ENCODE peak calls at places on chromosomes 4 and X, in six cellular contexts. D is neural progenitor cell, Y is hepatocyte, A is GM23338, R is PC-3, H is HCT116. I is an unnamed sample.

GRCh38 chrX:1488141-1488540 is 35.4 kb upstream of the ASMTL start:
- DNase-seq in D (no peak), Y (no peak), A (no peak), R (no peak), H (no peak), I (no peak)

GRCh38 chr4:176791591-176792347 is 953 bp downstream of the VEGFC start:
- DNase-seq in D (peak), Y (peak), A (peak), R (peak), H (no peak), I (peak)

GRCh38 chr4:156347412-156348075 is 393.9 kb upstream of the CTSO start:
- DNase-seq in D (no peak), Y (peak), A (peak), R (peak), H (peak), I (no peak)

GRCh38 chr4:173252024-173252935 is 81.9 kb downstream of the HMGB2 start:
- DNase-seq in D (peak), Y (peak), A (peak), R (peak), H (peak), I (peak)

GRCh38 chr4:34157546-34157945 is 2086.8 kb downstream of the ARAP2 start:
- DNase-seq in D (no peak), Y (no peak), A (no peak), R (peak), H (no peak), I (no peak)

GRCh38 chr4:108166038-108166437 is 2.7 kb downstream of the LEF1 start:
- DNase-seq in D (peak), Y (no peak), A (peak), R (no peak), H (no peak), I (peak)

GRCh38 chrX:40099046-40099968 is 1.5 kb upstream of the BCOR start:
- DNase-seq in D (peak), Y (peak), A (peak), R (no peak), H (no peak), I (peak)

GRCh38 chr4:26839534-26839951 is 21.1 kb upstream of the STIM2 start:
- DNase-seq in D (no peak), Y (no peak), A (no peak), R (peak), H (no peak), I (no peak)

GRCh38 chr4:184645904-184646610 is 3.2 kb downstream of the CASP3 start:
- DNase-seq in D (no peak), Y (no peak), A (no peak), R (no peak), H (no peak), I (peak)

GRCh38 chrX:41684940-41685339 is 3.8 kb upstream of the GPR34 start:
- DNase-seq in D (no peak), Y (no peak), A (no peak), R (no peak), H (no peak), I (no peak)

GRCh38 chr4:165461176-165461835 is 82.5 kb downstream of the CPE start:
- DNase-seq in D (no peak), Y (peak), A (no peak), R (no peak), H (no peak), I (no peak)

GRCh38 chrX:81229901-81230300 is 28.0 kb downstream of the SH3BGRL start:
- DNase-seq in D (no peak), Y (no peak), A (no peak), R (no peak), H (no peak), I (no peak)

GRCh38 chrX:124406294-124407013 is 60.1 kb downstream of the SH2D1A start:
- DNase-seq in D (peak), Y (peak), A (peak), R (peak), H (peak), I (peak)

GRCh38 chr4:118941149-118941548 is 52.5 kb downstream of the SYNPO2 start:
- DNase-seq in D (no peak), Y (peak), A (no peak), R (peak), H (no peak), I (no peak)

GRCh38 chr4:75968084-75968483 is 22.7 kb downstream of the SDAD1 start:
- DNase-seq in D (no peak), Y (no peak), A (no peak), R (no peak), H (no peak), I (no peak)

GRCh38 chr4:11119474-11119873 is 309.2 kb downstream of the HS3ST1 start:
- DNase-seq in D (no peak), Y (no peak), A (no peak), R (no peak), H (no peak), I (no peak)
- TF ChIP-seq EZH2 in D (no peak), Y (no peak), A (no peak), R (no peak), H (no peak), I (no peak)

DNA sequence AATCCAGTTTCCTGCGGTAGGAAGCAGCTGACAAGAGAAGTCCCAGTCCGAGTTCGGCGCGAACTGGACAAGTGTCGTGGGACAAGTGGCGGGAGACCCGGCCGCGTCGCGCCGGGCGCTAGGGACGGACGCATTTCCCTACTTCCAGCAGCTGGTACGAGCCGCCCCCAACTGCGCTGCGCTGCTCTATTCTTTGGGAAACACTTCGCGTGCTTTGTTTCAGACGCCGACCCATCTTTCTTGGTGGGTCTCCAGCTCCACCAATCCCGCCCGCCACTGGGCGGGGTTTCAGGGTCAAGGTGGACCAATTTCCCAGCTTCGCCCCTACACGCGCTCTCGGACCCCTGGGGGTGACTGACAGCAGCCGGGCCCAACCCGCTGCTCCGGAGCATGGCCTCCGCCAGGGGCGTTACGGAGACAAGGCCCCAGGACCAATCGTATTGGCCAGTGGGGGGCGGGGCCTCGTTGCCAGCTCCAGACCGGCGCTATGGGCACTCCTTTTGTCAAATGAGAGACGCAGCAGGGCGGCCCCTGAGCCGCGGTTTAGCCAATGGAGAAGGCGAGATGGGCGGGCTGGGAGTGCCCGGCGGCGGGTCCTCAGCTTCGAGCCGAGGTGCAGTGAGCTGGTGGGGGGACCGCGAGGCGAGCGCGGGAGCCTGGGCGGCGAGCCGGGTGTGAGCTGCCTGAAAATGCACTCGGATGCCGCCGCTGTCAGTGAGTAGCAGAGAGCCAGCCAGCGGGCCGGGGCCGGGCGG is at the start of gene DCUN1D4:
- DNase-seq in D (peak), Y (peak), A (peak), R (peak), H (peak), I (peak)
- TF ChIP-seq CTCF in D (peak), Y (peak), A (no peak), R (peak), H (peak), I (peak)

GRCh38 chrX:19625612-19626011 is 110.3 kb upstream of the MAP3K15 start:
- DNase-seq in D (no peak), Y (no peak), A (no peak), R (peak), H (no peak), I (no peak)
- TF ChIP-seq EZH2phosphoT487 in D (no peak), Y (no peak), A (no peak), R (no peak), H (no peak), I (no peak)

DNA sequence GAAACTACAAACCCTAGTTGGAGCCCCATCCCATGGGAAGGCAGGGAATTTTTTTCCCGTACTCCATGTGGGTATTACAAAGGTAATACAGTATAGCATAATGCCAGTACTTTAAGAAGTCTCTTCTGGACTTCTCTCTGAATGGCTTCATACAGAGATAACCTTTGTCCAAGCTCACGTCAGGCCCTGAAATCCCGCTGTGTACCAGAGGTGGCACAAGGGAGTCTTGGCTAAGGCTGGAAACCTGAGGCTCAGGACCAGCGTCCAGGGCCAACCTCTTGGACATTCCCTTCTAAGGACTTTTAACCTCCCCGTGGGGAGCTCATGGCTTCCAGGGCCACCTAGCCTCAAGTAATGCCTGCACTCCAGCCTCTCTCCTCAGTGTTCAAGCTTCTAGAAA is 338.9 kb upstream of the FAM241A start:
- DNase-seq in D (peak), Y (peak), A (peak), R (peak), H (peak), I (no peak)
- TF ChIP-seq EZH2 in D (no peak), Y (no peak), A (no peak), R (no peak), H (no peak), I (no peak)

GRCh38 chr4:130293692-130294091 is 1197.7 kb downstream of the C4orf33 start:
- DNase-seq in D (no peak), Y (no peak), A (no peak), R (no peak), H (no peak), I (no peak)
- TF ChIP-seq CTCF in D (no peak), Y (no peak), A (no peak), R (no peak), H (no peak), I (no peak)

DNA sequence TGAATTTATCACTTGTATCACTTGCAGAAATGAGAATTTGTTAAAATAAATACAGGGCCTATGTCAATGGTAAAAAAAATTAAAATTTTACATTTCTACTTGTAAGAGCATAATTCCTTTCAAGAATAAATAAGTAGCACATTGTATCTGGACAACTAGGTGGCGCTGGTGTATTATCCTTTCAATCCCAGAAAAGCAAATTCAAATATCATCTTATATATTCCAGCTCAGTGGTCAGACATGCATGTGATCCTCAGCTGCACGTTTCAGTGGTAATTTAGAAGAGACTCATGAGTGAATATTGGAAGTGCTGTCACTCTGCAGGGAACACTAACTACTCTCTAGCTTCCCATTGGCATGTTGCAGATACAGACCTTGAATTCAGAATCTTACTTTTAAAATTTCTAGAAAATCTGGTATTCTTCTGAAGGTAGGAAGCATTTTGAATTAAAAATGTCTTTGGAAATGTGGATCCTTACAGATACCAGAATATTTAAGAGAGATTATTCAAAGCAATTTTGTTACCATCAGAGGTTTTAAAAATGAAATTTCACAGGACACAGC is 1414.7 kb upstream of the TENM3 start:
- DNase-seq in D (peak), Y (peak), A (peak), R (peak), H (peak), I (peak)
- TF ChIP-seq EZH2phosphoT487 in D (no peak), Y (no peak), A (no peak), R (no peak), H (no peak), I (no peak)

GRCh38 chrX:130111220-130111934 is 1.1 kb upstream of the ELF4 start:
- DNase-seq in D (no peak), Y (no peak), A (peak), R (no peak), H (no peak), I (no peak)
- TF ChIP-seq EZH2 in D (peak), Y (no peak), A (peak), R (no peak), H (no peak), I (no peak)

DNA sequence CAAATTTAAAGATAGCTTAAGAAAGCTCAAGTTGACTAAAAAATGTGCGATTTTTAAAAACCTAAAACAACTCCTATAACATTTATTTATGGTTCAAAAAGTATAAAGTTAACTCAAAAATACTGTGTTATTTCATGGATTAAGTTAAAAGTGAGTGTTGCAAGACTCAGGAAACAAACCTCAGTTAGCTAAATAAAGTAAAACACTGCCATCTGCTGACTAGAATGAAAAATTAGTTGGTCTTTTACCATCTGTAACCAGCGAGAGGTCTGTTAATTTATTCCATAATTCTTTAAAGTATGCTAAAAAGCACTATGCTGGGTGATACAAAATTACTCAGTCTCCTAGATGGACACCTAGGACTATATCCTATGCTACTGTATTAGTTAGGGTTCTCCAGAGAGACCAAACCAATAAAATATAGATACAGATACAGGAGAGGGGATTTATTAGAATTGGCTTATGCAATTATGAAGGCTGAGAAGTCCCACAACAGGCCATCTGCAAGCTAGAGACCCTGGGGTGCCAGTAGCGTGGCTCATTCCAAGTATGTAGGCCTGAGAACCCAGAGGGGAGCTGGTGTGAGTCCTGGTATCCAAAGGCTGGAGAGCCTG is 4.9 kb upstream of the WDFY3 start:
- DNase-seq in D (peak), Y (peak), A (peak), R (peak), H (peak), I (peak)
- TF ChIP-seq CTCF in D (peak), Y (peak), A (peak), R (peak), H (peak), I (peak)

GRCh38 chr4:68907230-68907629 is 44.4 kb downstream of the UGT2A3 start:
- DNase-seq in D (no peak), Y (peak), A (no peak), R (no peak), H (no peak), I (no peak)

GRCh38 chr4:68907788-68908700 is 43.6 kb downstream of the UGT2A3 start:
- DNase-seq in D (no peak), Y (no peak), A (no peak), R (no peak), H (no peak), I (no peak)

GRCh38 chr4:68906238-68907137 is 45.1 kb downstream of the UGT2A3 start:
- DNase-seq in D (peak), Y (peak), A (peak), R (no peak), H (no peak), I (no peak)

GRCh38 chr4:68905598-68906237 is 45.9 kb downstream of the UGT2A3 start:
- DNase-seq in D (peak), Y (peak), A (peak), R (peak), H (no peak), I (no peak)

DNA sequence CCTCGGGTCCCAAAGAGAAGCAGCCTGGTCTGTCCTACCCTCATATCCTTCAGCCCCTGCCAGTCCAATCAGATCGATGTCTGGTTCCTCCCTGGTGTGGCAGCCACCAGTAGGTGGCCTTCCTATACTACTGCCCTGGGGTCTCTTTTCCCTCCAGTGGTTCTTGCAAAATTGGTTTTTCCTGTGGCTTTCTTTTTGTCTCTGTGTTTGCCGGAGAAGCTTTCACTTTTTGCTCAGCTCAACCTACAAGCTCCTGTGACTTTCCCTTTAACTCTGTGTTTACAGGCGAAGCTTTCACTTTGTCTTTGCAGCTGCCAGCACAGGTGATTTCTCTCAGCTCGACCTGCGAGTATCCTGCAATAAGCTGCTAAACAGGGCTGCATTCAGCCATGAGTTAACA is 46.8 kb downstream of the UGT2A3 start:
- DNase-seq in D (peak), Y (peak), A (peak), R (peak), H (no peak), I (peak)
- TF ChIP-seq EZH2phosphoT487 in D (no peak), Y (peak), A (no peak), R (no peak), H (no peak), I (peak)

DNA sequence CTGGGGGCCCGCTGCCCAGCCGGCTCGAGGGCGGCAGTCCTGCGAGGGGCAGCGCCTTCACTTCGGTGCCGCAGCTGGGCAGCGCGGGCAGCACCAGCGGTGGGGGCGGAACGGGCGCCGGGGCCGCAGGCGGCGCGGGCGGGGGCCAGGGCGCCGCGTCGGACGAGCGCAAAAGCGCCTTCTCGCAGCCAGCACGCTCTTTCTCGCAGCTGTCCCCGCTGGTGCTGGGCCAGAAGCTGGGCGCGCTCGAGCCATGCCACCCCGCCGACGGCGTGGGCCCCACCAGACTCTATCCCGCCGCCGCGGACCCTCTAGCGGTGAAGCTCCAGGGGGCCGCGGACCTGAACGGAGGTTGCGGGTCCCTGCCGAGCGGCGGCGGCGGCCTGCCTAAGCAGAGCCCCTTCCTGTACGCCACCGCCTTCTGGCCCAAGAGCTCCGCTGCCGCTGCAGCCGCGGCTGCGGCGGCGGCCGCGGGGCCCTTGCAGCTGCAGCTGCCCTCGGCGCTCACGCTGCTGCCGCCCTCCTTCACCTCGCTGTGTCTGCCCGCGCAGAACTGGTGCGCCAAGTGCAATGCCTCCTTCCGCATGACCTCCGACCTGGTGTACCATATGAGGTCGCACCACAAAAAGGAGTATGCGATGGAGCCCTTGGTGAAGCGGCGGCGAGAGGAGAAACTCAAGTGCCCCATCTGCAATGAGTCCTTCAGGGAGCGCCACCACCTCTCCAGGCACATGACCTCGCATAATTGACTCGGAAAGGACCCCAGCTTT is 5.7 kb downstream of the PRDM8 start:
- DNase-seq in D (peak), Y (peak), A (peak), R (no peak), H (no peak), I (peak)
- TF ChIP-seq EZH2 in D (peak), Y (peak), A (peak), R (no peak), H (no peak), I (no peak)